ENCODE peak calls at places on chromosome 19, in six cellular contexts. X, M, U, R, P and I are unnamed samples.

GRCh38 chr19:4369109-4369887 is 25.9 kb downstream of the MPND start:
- DNase-seq in X (peak), M (no peak), U (peak), R (no peak), P (peak), I (no peak)

GRCh38 chr19:58519087-58519354 is 589 bp downstream of the ZBTB45 start:
- DNase-seq in X (peak), M (peak), U (peak), R (peak), P (peak), I (peak)

GRCh38 chr19:28701491-28701890 is 511.5 kb downstream of the UQCRFS1 start:
- DNase-seq in X (no peak), M (no peak), U (no peak), R (no peak), P (peak), I (no peak)

GRCh38 chr19:37317403-37318209 is 53.3 kb upstream of the ZNF527 start:
- DNase-seq in X (peak), M (peak), U (peak), R (peak), P (peak), I (peak)

GRCh38 chr19:4829001-4829712 is 2.4 kb downstream of the TICAM1 start:
- DNase-seq in X (peak), M (no peak), U (no peak), R (no peak), P (no peak), I (no peak)

GRCh38 chr19:4108767-4109625 is 14.9 kb downstream of the MAP2K2 start:
- DNase-seq in X (peak), M (no peak), U (no peak), R (no peak), P (no peak), I (no peak)

GRCh38 chr19:17402982-17403855 is 2.2 kb downstream of the BST2 start:
- DNase-seq in X (no peak), M (peak), U (no peak), R (no peak), P (no peak), I (peak)

GRCh38 chr19:18669524-18669817 is 14.0 kb upstream of the CRTC1 start:
- DNase-seq in X (no peak), M (no peak), U (no peak), R (no peak), P (peak), I (no peak)

GRCh38 chr19:51542699-51543098 is 11.2 kb upstream of the SIGLEC6 start:
- DNase-seq in X (no peak), M (no peak), U (no peak), R (no peak), P (no peak), I (no peak)

GRCh38 chr19:33938821-33939220 is 142.2 kb downstream of the KCTD15 start:
- DNase-seq in X (no peak), M (no peak), U (no peak), R (no peak), P (no peak), I (no peak)

GRCh38 chr19:38731654-38732301 is 12.5 kb downstream of the CAPN12 start:
- DNase-seq in X (peak), M (peak), U (no peak), R (no peak), P (no peak), I (no peak)

GRCh38 chr19:1206733-1207301 is 1.2 kb downstream of the STK11 start:
- DNase-seq in X (no peak), M (no peak), U (no peak), R (no peak), P (no peak), I (no peak)

GRCh38 chr19:6064016-6064702 is 46.1 kb downstream of the RFX2 start:
- DNase-seq in X (peak), M (peak), U (peak), R (no peak), P (no peak), I (no peak)

GRCh38 chr19:35901055-35901644 is 810 bp upstream of the NFKBID start:
- DNase-seq in X (no peak), M (no peak), U (no peak), R (no peak), P (peak), I (no peak)

GRCh38 chr19:30670562-30671513 is 298.7 kb downstream of the ZNF536 start:
- DNase-seq in X (no peak), M (no peak), U (peak), R (no peak), P (no peak), I (no peak)

GRCh38 chr19:32691952-32692726 is 518 bp downstream of the NUDT19 start:
- DNase-seq in X (peak), M (peak), U (peak), R (no peak), P (peak), I (peak)

GRCh38 chr19:43439183-43440063 is 24.7 kb downstream of the TEX101 start:
- DNase-seq in X (peak), M (no peak), U (no peak), R (no peak), P (peak), I (no peak)

GRCh38 chr19:18676692-18677091 is 6.8 kb upstream of the CRTC1 start:
- DNase-seq in X (no peak), M (no peak), U (no peak), R (no peak), P (no peak), I (no peak)

GRCh38 chr19:43779820-43780219 is 953 bp downstream of the KCNN4 start:
- DNase-seq in X (no peak), M (no peak), U (no peak), R (no peak), P (no peak), I (no peak)

GRCh38 chr19:58345558-58345957 is 7.7 kb downstream of the A1BG start:
- DNase-seq in X (no peak), M (no peak), U (no peak), R (no peak), P (no peak), I (no peak)

GRCh38 chr19:35777411-35777841 is 2.1 kb downstream of the ARHGAP33 start:
- DNase-seq in X (no peak), M (no peak), U (no peak), R (peak), P (no peak), I (no peak)

GRCh38 chr19:19171821-19172532 is 1.9 kb upstream of the MEF2B start:
- DNase-seq in X (no peak), M (no peak), U (no peak), R (no peak), P (peak), I (no peak)

GRCh38 chr19:33292595-33293254 is 9.6 kb downstream of the CEBPA start:
- DNase-seq in X (no peak), M (no peak), U (peak), R (no peak), P (peak), I (no peak)

GRCh38 chr19:1082165-1082927 is 12.8 kb downstream of the POLR2E start:
- DNase-seq in X (peak), M (no peak), U (peak), R (peak), P (no peak), I (peak)

GRCh38 chr19:4327252-4327876 is 11.3 kb downstream of the STAP2 start:
- DNase-seq in X (peak), M (peak), U (peak), R (peak), P (peak), I (peak)

GRCh38 chr19:3556978-3557460 is 367 bp downstream of the MFSD12 start:
- DNase-seq in X (peak), M (no peak), U (no peak), R (no peak), P (no peak), I (no peak)

GRCh38 chr19:16957151-16957662 is 68.4 kb downstream of the F2RL3 start:
- DNase-seq in X (peak), M (peak), U (peak), R (peak), P (peak), I (no peak)

GRCh38 chr19:34336781-34337271 is 28.2 kb upstream of the GPI start:
- DNase-seq in X (peak), M (no peak), U (no peak), R (no peak), P (peak), I (no peak)

GRCh38 chr19:30320916-30321315 is 51.3 kb upstream of the ZNF536 start:
- DNase-seq in X (no peak), M (peak), U (peak), R (no peak), P (no peak), I (no peak)

GRCh38 chr19:38831142-38831605 is 420 bp downstream of the ECH1 start:
- DNase-seq in X (peak), M (peak), U (no peak), R (peak), P (peak), I (no peak)

GRCh38 chr19:7197760-7198696 is 96.2 kb downstream of the INSR start:
- DNase-seq in X (peak), M (peak), U (peak), R (peak), P (peak), I (peak)
- TF ChIP-seq CTCF in X (peak), M (peak), U (peak), R (peak), P (no peak), I (no peak)

DNA sequence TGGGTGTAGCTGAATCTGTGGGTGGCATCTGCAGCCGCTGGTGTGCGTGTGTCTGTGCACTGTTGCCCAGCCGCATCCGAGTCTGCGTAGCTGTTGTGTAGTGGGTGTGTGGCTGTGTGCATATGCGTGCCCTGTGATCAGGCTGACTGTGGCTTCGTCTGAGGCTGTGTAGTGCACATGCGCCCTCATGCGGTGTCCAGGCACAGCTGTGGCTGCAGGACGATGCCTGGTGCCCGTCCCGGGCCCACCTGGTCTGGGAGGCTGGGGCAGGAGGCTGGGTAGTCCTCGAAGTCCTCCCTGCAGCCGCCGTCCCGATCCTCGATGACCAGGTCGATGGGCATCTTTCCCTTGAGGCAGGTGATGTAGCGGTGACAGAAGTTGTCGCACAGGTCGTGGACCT is 4.9 kb downstream of the MEIS3 start:
- DNase-seq in X (no peak), M (no peak), U (no peak), R (no peak), P (no peak), I (no peak)
- TF ChIP-seq CTCF in X (no peak), M (peak), U (no peak), R (no peak), P (no peak), I (no peak)

GRCh38 chr19:8340341-8341096 is 2.5 kb downstream of the KANK3 start:
- DNase-seq in X (peak), M (peak), U (no peak), R (no peak), P (no peak), I (no peak)
- TF ChIP-seq CTCF in X (peak), M (peak), U (no peak), R (no peak), P (no peak), I (no peak)

GRCh38 chr19:13938361-13939027 is at the start of gene PODNL1:
- DNase-seq in X (no peak), M (no peak), U (no peak), R (no peak), P (peak), I (no peak)
- TF ChIP-seq CTCF in X (no peak), M (no peak), U (no peak), R (no peak), P (no peak), I (no peak)

DNA sequence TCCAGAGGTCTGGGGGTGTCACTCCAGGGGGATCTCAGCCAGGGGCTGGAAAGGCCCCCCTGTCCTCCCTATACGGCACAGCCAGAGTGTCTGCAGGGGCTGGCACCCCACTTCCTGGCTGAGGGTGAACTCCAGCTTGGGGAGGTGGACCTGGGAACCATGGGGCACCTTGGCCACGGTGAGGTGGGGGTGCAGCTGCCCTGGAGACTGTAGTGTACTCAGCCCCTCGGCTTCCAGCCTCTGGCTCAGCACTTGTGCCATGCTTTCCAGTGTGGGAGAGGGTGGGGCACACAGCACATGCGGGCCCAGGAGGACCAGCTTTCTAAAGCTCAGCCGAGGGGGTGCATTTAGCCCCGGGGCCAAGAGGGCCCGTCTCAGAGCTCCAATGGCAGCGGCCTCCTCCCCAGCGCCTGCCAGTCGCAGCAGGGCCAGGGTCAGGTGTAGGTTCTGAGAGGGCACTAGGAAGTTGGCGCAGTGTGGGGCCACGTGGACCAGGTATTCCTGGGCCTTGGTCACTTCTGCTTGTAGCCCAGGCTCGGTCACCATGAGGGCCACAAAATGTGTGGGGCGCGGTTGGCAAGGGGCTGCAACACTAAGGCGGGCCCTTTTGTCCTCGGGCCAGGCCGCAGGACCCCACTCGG is 1.4 kb downstream of the LENG9 start:
- DNase-seq in X (no peak), M (no peak), U (no peak), R (no peak), P (no peak), I (no peak)
- TF ChIP-seq CTCF in X (no peak), M (no peak), U (no peak), R (no peak), P (no peak), I (no peak)

DNA sequence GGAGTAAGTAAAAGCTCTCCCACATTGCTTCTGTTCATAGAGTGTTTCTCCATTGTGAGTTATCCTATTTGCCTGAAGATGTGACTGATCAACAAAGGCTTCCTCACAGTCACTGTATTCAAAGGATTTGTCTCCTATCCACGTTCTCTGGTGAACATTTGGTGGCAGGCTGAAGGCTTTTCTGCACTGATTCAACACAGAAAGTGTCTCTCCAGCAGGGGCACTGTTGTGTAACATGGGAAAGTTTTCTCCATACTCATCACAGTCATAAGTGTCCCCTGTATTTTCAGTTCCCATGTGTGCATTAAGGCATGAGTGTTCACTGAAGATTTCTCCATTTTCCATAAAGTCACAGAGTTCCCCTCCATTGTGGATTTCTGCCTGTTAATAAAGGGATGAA is 17.6 kb downstream of the ZNF121 start:
- DNase-seq in X (no peak), M (no peak), U (no peak), R (no peak), P (no peak), I (no peak)
- TF ChIP-seq CTCF in X (no peak), M (no peak), U (no peak), R (peak), P (no peak), I (peak)

GRCh38 chr19:45133661-45134060 is 27.1 kb downstream of the NKPD1 start:
- DNase-seq in X (no peak), M (no peak), U (no peak), R (no peak), P (no peak), I (no peak)

GRCh38 chr19:45128806-45129205 is 32.0 kb downstream of the NKPD1 start:
- DNase-seq in X (no peak), M (no peak), U (no peak), R (no peak), P (no peak), I (no peak)

GRCh38 chr19:45130236-45130635 is 30.5 kb downstream of the NKPD1 start:
- DNase-seq in X (no peak), M (no peak), U (no peak), R (no peak), P (no peak), I (no peak)

GRCh38 chr19:45128109-45128508 is 32.7 kb downstream of the NKPD1 start:
- DNase-seq in X (no peak), M (no peak), U (no peak), R (no peak), P (no peak), I (no peak)

GRCh38 chr19:45130888-45131615 is 29.7 kb downstream of the NKPD1 start:
- DNase-seq in X (peak), M (peak), U (no peak), R (no peak), P (no peak), I (no peak)
- TF ChIP-seq CTCF in X (peak), M (peak), U (no peak), R (peak), P (no peak), I (no peak)

GRCh38 chr19:10334340-10335148 is 1.2 kb upstream of the RAVER1 start:
- DNase-seq in X (peak), M (peak), U (peak), R (peak), P (peak), I (peak)
- TF ChIP-seq CTCF in X (no peak), M (no peak), U (no peak), R (no peak), P (peak), I (no peak)

DNA sequence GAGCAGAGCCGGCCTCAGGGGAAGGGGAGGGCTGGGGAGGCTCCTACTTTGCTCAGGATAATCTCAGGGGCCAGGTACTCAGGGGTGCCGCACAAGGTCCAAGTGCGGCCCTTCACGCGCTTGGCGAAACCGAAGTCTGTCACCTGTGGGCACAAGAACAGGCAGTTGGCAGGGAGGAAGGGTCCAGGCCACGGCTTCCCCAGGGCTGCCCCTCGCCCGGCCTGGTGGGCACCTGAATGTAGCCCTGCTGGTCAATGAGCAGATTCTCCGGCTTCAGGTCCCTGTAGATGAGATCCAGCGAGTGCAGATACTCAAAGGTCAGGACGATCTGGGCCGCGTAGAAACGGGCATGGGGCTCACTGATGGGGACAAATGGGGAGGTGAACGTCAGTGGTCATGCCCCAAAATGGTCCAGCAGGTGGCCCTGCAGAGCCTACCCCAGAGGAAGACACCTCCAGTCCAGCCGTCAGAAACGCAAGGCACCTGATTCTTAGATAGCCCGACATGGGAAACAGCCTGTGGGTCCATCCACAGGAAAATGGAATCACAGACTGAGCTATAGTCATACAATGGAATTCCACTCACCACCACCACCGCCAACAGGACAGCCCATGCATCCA is 7.1 kb upstream of the SAMD1 start:
- DNase-seq in X (no peak), M (no peak), U (no peak), R (no peak), P (no peak), I (no peak)
- TF ChIP-seq CTCF in X (no peak), M (peak), U (no peak), R (peak), P (peak), I (no peak)

GRCh38 chr19:10432736-10433130 is 12.4 kb downstream of the PDE4A start:
- DNase-seq in X (no peak), M (no peak), U (no peak), R (no peak), P (no peak), I (no peak)

GRCh38 chr19:10431943-10432735 is 11.8 kb downstream of the PDE4A start:
- DNase-seq in X (peak), M (no peak), U (peak), R (no peak), P (no peak), I (no peak)

GRCh38 chr19:10428996-10429381 is 8.7 kb downstream of the PDE4A start:
- DNase-seq in X (no peak), M (no peak), U (no peak), R (no peak), P (no peak), I (no peak)

GRCh38 chr19:10431254-10431942 is 11.1 kb downstream of the PDE4A start:
- DNase-seq in X (peak), M (peak), U (no peak), R (no peak), P (peak), I (no peak)

DNA sequence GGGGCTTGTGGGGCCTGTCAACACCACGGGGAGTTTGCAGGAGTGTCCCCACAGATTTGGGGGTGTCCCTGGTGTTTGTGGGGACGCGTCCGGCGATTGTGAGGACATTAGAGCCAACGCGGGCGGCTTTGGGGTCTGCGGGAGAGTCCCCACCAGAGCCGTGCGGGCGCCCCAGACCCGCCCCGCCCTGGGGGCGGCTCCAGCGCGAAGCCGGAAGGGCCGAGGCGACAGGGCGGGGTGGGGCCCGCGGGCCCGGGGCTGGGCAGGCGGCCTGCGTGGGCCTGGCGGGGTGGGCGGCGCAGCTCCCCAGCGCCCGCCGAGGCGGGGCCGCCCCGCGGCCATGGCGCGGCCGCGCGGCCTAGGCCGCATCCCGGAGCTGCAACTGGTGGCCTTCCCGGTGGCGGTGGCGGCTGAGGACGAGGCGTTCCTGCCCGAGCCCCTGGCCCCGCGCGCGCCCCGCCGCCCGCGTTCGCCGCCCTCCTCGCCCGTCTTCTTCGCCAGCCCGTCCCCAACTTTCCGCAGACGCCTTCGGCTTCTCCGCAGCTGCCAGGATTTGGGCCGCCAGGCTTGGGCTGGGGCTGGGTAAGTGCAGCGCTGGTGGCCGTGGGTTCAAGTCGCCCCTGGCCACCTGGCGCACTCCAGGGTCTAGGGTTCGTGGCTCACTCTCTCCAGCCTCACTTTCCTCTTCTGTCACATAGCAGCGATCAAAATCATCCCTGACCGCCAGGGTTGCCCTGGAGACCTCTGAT is 10.3 kb downstream of the PDE4A start:
- DNase-seq in X (peak), M (no peak), U (peak), R (no peak), P (no peak), I (no peak)
- TF ChIP-seq CTCF in X (peak), M (no peak), U (no peak), R (no peak), P (no peak), I (no peak)